ENCODE peak calls at places on chromosome 21, in four cellular contexts. T is SK-N-SH, V is A549, Y is HepG2. H is an unnamed sample.
A peak's percentile ranks its signal among the peaks of the same experiment; 100 is the strongest.

GRCh38 chr21:21010698-21011097 is 12.5 kb downstream of the NCAM2 start:
- DNase-seq in T (no peak), V (no peak), Y (no peak), H (no peak)

GRCh38 chr21:16169102-16169511 is 439.3 kb downstream of the USP25 start:
- DNase-seq in T (no peak), V (no peak), Y (no peak), H (no peak)

GRCh38 chr21:44354001-44354405 is 582 bp downstream of the TRPM2 start:
- DNase-seq in T (no peak), V (no peak), Y (no peak), H (no peak)

GRCh38 chr21:21196087-21196486 is 197.9 kb downstream of the NCAM2 start:
- DNase-seq in T (no peak), V (no peak), Y (no peak), H (no peak)

GRCh38 chr21:23874271-23874670 is 1733.0 kb downstream of the MRPL39 start:
- DNase-seq in T (no peak), V (no peak), Y (no peak), H (no peak)

GRCh38 chr21:33543505-33544129 is 779 bp downstream of the SON start:
- DNase-seq in T (no peak), V (no peak), Y (no peak), H (no peak)

GRCh38 chr21:14757533-14758327 is 211.6 kb upstream of the SAMSN1 start:
- DNase-seq in T (no peak), V (no peak), Y (no peak), H (no peak)

GRCh38 chr21:15241997-15242767 is 177.4 kb upstream of the NRIP1 start:
- DNase-seq in T (no peak), V (peak; percentile 14), Y (no peak), H (no peak)

GRCh38 chr21:14657241-14658008 is 111.3 kb upstream of the SAMSN1 start:
- DNase-seq in T (no peak), V (no peak), Y (no peak), H (no peak)

GRCh38 chr21:42567861-42568260 is 54.2 kb downstream of the SLC37A1 start:
- DNase-seq in T (no peak), V (no peak), Y (no peak), H (no peak)

GRCh38 chr21:43301424-43302355 is 125.2 kb downstream of the SIK1 start:
- DNase-seq in T (no peak), V (no peak), Y (no peak), H (no peak)

GRCh38 chr21:25556087-25556486 is 51.2 kb downstream of the MRPL39 start:
- DNase-seq in T (no peak), V (no peak), Y (no peak), H (no peak)

GRCh38 chr21:35637431-35637830 is 422.9 kb downstream of the SETD4 start:
- DNase-seq in T (no peak), V (no peak), Y (no peak), H (no peak)

GRCh38 chr21:31293986-31294385 is 50.1 kb downstream of the TIAM1 start:
- DNase-seq in T (no peak), V (peak; percentile 13), Y (no peak), H (no peak)

GRCh38 chr21:34744801-34745200 is 76.0 kb downstream of the CLIC6 start:
- DNase-seq in T (no peak), V (no peak), Y (no peak), H (no peak)

GRCh38 chr21:35256468-35256988 is 207.4 kb upstream of the RUNX1 start:
- DNase-seq in T (peak; percentile 5), V (peak; percentile 86), Y (peak; percentile 29), H (no peak)

GRCh38 chr21:45379171-45379900 is 25.6 kb upstream of the COL18A1 start:
- DNase-seq in T (no peak), V (no peak), Y (no peak), H (no peak)
- TF ChIP-seq PBX3 in T (no peak), V (no peak), Y (no peak), H (no peak)

GRCh38 chr21:26795866-26796329 is 49.3 kb downstream of the ADAMTS1 start:
- DNase-seq in T (peak; percentile 12), V (peak; percentile 55), Y (no peak), H (no peak)
- TF ChIP-seq PBX3 in T (peak; percentile 33), V (no peak), Y (no peak), H (no peak)

GRCh38 chr21:38041493-38041892 is 125.2 kb upstream of the KCNJ6 start:
- DNase-seq in T (no peak), V (no peak), Y (no peak), H (no peak)
- TF ChIP-seq PBX3 in T (no peak), V (no peak), Y (no peak), H (no peak)

GRCh38 chr21:28227881-28228623 is 764.6 kb downstream of the LTN1 start:
- DNase-seq in T (no peak), V (no peak), Y (no peak), H (no peak)
- TF ChIP-seq PBX3 in T (no peak), V (no peak), Y (no peak), H (no peak)

GRCh38 chr21:17455451-17455850 is 57.4 kb upstream of the CXADR start:
- DNase-seq in T (no peak), V (peak; percentile 18), Y (peak; percentile 72), H (no peak)

GRCh38 chr21:17446737-17447136 is 66.1 kb upstream of the CXADR start:
- DNase-seq in T (no peak), V (no peak), Y (no peak), H (no peak)

GRCh38 chr21:17455028-17455353 is 57.9 kb upstream of the CXADR start:
- DNase-seq in T (no peak), V (no peak), Y (no peak), H (no peak)

GRCh38 chr21:17454315-17455027 is 58.4 kb upstream of the CXADR start:
- DNase-seq in T (peak; percentile 70), V (peak; percentile 92), Y (peak; percentile 91), H (no peak)

GRCh38 chr21:17451364-17451869 is 61.4 kb upstream of the CXADR start:
- DNase-seq in T (no peak), V (peak; percentile 46), Y (peak; percentile 28), H (no peak)
- TF ChIP-seq PBX3 in T (no peak), V (no peak), Y (no peak), H (no peak)

DNA sequence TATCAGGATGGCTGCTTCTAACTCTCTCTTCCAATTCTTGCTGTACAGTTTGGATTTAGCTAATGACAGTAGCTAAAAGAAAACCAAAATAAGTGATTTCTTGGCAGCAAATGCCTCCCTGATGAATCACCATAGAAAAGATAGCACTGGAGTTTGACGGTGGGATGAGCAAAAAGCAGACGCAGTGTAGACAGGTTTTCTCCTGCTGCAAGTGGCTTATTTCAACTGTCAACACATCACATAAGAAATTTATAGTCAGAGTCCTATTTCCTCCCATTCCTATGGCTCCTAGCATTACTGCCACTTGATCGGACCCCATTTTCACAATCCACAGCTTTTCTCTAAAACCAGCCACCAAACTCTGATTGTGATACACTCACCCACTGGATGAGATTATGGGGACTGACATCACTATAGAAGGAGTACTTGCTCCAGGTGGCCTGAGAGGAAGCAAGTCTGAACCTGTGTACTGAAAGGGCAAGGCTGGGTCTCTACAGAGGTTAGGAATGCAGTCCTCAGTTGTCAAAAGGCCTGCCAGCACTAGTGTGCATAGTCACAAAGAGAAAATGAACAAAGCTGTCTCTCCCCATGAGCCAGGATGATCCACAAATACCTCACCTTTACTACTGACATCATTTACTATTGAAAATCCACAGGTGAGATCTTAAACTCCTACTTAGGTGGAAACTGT is 359.8 kb downstream of the LTN1 start:
- DNase-seq in T (no peak), V (no peak), Y (no peak), H (no peak)
- TF ChIP-seq PBX3 in T (peak; percentile 95), V (no peak), Y (no peak), H (no peak)

GRCh38 chr21:37766104-37766503 is 150.2 kb downstream of the KCNJ6 start:
- DNase-seq in T (no peak), V (no peak), Y (no peak), H (no peak)
- TF ChIP-seq PBX3 in T (no peak), V (no peak), Y (no peak), H (no peak)

GRCh38 chr21:17491716-17492414 is 21.0 kb upstream of the CXADR start:
- DNase-seq in T (no peak), V (peak; percentile 56), Y (no peak), H (no peak)
- TF ChIP-seq PBX3 in T (peak; percentile 44), V (no peak), Y (no peak), H (no peak)